ENCODE peak calls at places on chromosomes 6 and 20, in four cellular contexts. P is stimulated activated naive CD4-positive, alpha-beta T cell; T is EL; U is AG08395. Z is an unnamed sample.

GRCh38 chr6:39791311-39791710 is 865 bp upstream of the DAAM2 start:
- DNase-seq in T (peak), P (no peak), U (no peak), Z (no peak)

GRCh38 chr6:38346291-38347079 is 293.2 kb downstream of the BTBD9 start:
- DNase-seq in T (peak), U (peak), P (no peak), Z (no peak)

GRCh38 chr20:24991897-24992419 is 593 bp downstream of the APMAP start:
- DNase-seq in T (peak), U (peak), P (no peak), Z (peak)

GRCh38 chr20:54048489-54048888 is 21.9 kb downstream of the BCAS1 start:
- DNase-seq in T (no peak), P (no peak), U (peak), Z (no peak)

GRCh38 chr6:95690328-95690727 is 113.0 kb downstream of the MANEA start:
- DNase-seq in U (no peak), T (peak), P (no peak), Z (no peak)

GRCh38 chr20:10306440-10307358 is 88.1 kb downstream of the SNAP25 start:
- DNase-seq in P (no peak), T (peak), U (peak), Z (no peak)

GRCh38 chr6:28218312-28219248 is 6.5 kb upstream of the ZSCAN9 start:
- DNase-seq in U (peak), P (no peak), T (peak), Z (peak)

GRCh38 chr6:149855040-149855654 is 9.0 kb downstream of the LRP11 start:
- DNase-seq in P (no peak), U (peak), T (peak), Z (no peak)

GRCh38 chr6:143193571-143194094 is 132.9 kb downstream of the AIG1 start:
- DNase-seq in P (no peak), T (no peak), U (no peak), Z (no peak)

GRCh38 chr6:163098827-163099469 is 315.6 kb upstream of the QKI start:
- DNase-seq in T (no peak), U (no peak), P (no peak), Z (no peak)

GRCh38 chr6:11296449-11297375 is 64.2 kb upstream of the NEDD9 start:
- DNase-seq in U (no peak), T (no peak), P (no peak), Z (no peak)

Z was measured in lower lobe of right lung.